ENCODE peak calls at places on chromosome 4, in eight cellular contexts. O is pons; T is fibroblast of lung; A is uterus; E is stimulated activated CD4-positive, alpha-beta T cell treated with anti-CD3 and anti-CD28 coated beads, Interleukin-15, amount 100 ng/mL, for 24 hours; U is GM12892; G is D341Med; H is A172. P is an unnamed sample.

GRCh38 chr4:76024007-76024406 is 710 bp upstream of the CXCL10 start:
- DNase-seq in U (no peak), E (no peak), H (no peak), O (no peak), A (no peak), T (no peak), G (no peak), P (no peak)

GRCh38 chr4:74283614-74284013 is 24.7 kb upstream of the EPGN start:
- DNase-seq in O (no peak), G (no peak), T (peak), H (peak), E (no peak), A (no peak), U (no peak), P (no peak)

GRCh38 chr4:108213308-108213707 is 44.6 kb upstream of the LEF1 start:
- DNase-seq in E (no peak), U (no peak), O (no peak), A (no peak), H (no peak), G (no peak), T (no peak), P (no peak)

GRCh38 chr4:86940920-86941460 is 6.2 kb downstream of the AFF1 start:
- DNase-seq in A (no peak), G (no peak), U (no peak), E (no peak), T (no peak), H (no peak), O (no peak), P (no peak)

GRCh38 chr4:56757270-56757746 is 64.2 kb downstream of the SPINK2 start:
- DNase-seq in A (no peak), U (no peak), T (peak), H (peak), O (no peak), G (no peak), E (no peak), P (no peak)

GRCh38 chr4:120025516-120025915 is 41.1 kb downstream of the MAD2L1 start:
- DNase-seq in T (no peak), H (no peak), A (no peak), G (no peak), E (no peak), O (no peak), U (no peak), P (no peak)

GRCh38 chr4:145842224-145842887 is 96.3 kb downstream of the ZNF827 start:
- DNase-seq in O (no peak), T (peak), U (no peak), E (no peak), G (no peak), A (no peak), H (no peak), P (no peak)

GRCh38 chr4:10783351-10783750 is 98.8 kb upstream of the CLNK start:
- DNase-seq in U (no peak), G (no peak), O (no peak), T (peak), E (no peak), A (no peak), H (no peak), P (no peak)

GRCh38 chr4:153232768-153233167 is 28.5 kb downstream of the TRIM2 start:
- DNase-seq in A (no peak), U (no peak), E (no peak), T (no peak), H (peak), G (peak), O (no peak), P (peak)

GRCh38 chr4:3637326-3638016 is 105.2 kb upstream of the LRPAP1 start:
- DNase-seq in T (no peak), E (no peak), U (no peak), H (no peak), G (no peak), O (peak), A (peak), P (no peak)

GRCh38 chr4:1746265-1746691 is 25.0 kb downstream of the TACC3 start:
- DNase-seq in A (peak), O (no peak), H (no peak), U (peak), T (peak), G (peak), E (peak), P (no peak)

GRCh38 chr4:38314663-38315062 is 349.3 kb upstream of the KLF3 start:
- DNase-seq in E (no peak), G (no peak), A (no peak), U (no peak), O (peak), H (no peak), T (no peak), P (no peak)

GRCh38 chr4:88802585-88803285 is 105.1 kb upstream of the NAP1L5 start:
- DNase-seq in H (no peak), A (no peak), O (no peak), G (no peak), T (peak), U (no peak), E (no peak), P (no peak)

GRCh38 chr4:146267826-146268225 is 53.5 kb downstream of the REELD1 start:
- DNase-seq in G (no peak), U (no peak), E (no peak), O (no peak), H (no peak), A (no peak), T (no peak), P (no peak)

GRCh38 chr4:188867796-188868195 is 728.6 kb downstream of the TRIML1 start:
- DNase-seq in A (no peak), E (no peak), O (no peak), U (no peak), G (no peak), H (no peak), T (no peak), P (no peak)

GRCh38 chr4:188175288-188175687 is 36.0 kb downstream of the TRIML1 start:
- DNase-seq in T (no peak), G (no peak), O (no peak), A (no peak), H (peak), E (no peak), U (no peak), P (no peak)

GRCh38 chr4:157172011-157172410 is 48.5 kb upstream of the GRIA2 start:
- DNase-seq in E (no peak), T (peak), U (no peak), O (no peak), A (no peak), G (no peak), H (no peak), P (no peak)

GRCh38 chr4:1154523-1155182 is 17.7 kb downstream of the SPON2 start:
- DNase-seq in E (no peak), G (no peak), T (peak), U (no peak), A (no peak), O (no peak), H (peak), P (no peak)

GRCh38 chr4:53508446-53508845 is 82.8 kb downstream of the LNX1 start:
- DNase-seq in G (no peak), E (no peak), O (no peak), A (no peak), U (no peak), T (peak), H (peak), P (no peak)

GRCh38 chr4:752196-752861 is 46.7 kb downstream of the PCGF3 start:
- DNase-seq in U (no peak), G (no peak), H (no peak), O (no peak), A (no peak), E (no peak), T (peak), P (no peak)

GRCh38 chr4:149344436-149344835 is 471.2 kb downstream of the IQCM start:
- DNase-seq in O (no peak), G (no peak), A (no peak), H (peak), T (peak), E (no peak), U (no peak), P (no peak)

GRCh38 chr4:40046311-40046980 is 10.2 kb upstream of the N4BP2 start:
- DNase-seq in A (no peak), E (peak), U (no peak), O (no peak), G (no peak), T (peak), H (peak), P (no peak)

GRCh38 chr4:156968479-156968984 is 3.1 kb downstream of the PDGFC start:
- DNase-seq in G (peak), H (peak), A (peak), E (peak), U (no peak), O (peak), T (peak), P (no peak)

GRCh38 chr4:39046243-39046642 is 14.0 kb upstream of the TMEM156 start:
- DNase-seq in G (no peak), A (no peak), H (peak), T (peak), E (peak), U (no peak), O (peak), P (no peak)

GRCh38 chr4:110754726-110755125 is 131.8 kb upstream of the PITX2 start:
- DNase-seq in A (no peak), O (no peak), U (no peak), G (no peak), H (no peak), E (no peak), T (peak), P (no peak)

GRCh38 chr4:69098470-69098869 is 2.2 kb downstream of the UGT2B7 start:
- DNase-seq in T (no peak), U (no peak), G (no peak), O (no peak), H (no peak), E (no peak), A (no peak), P (peak)

GRCh38 chr4:26320159-26320452 is 708 bp upstream of the RBPJ start:
- DNase-seq in A (no peak), E (no peak), H (peak), O (no peak), G (no peak), T (no peak), U (peak), P (no peak)

GRCh38 chr4:184544711-184545409 is 70.5 kb upstream of the IRF2 start:
- DNase-seq in A (no peak), E (no peak), T (no peak), G (no peak), O (no peak), U (no peak), H (peak), P (no peak)

GRCh38 chr4:184463158-184463557 is 11.2 kb downstream of the IRF2 start:
- DNase-seq in U (no peak), O (no peak), A (no peak), G (no peak), E (no peak), H (no peak), T (no peak), P (no peak)

P was measured in DMS153.